ENCODE peak calls at places on chromosomes 12 and 14, in four cellular contexts. X, R, H and A are unnamed samples.

GRCh38 chr12:70246580-70246979 is 3.3 kb downstream of the CNOT2 start:
- DNase-seq in X (no peak), R (no peak), H (no peak), A (no peak)

GRCh38 chr14:47438650-47439140 is 236.7 kb downstream of the MDGA2 start:
- DNase-seq in X (no peak), R (no peak), H (no peak), A (no peak)

GRCh38 chr14:100903672-100904185 is at the start of gene RTL1:
- DNase-seq in X (no peak), R (no peak), H (no peak), A (no peak)

GRCh38 chr12:82359115-82359478 is 768 bp downstream of the METTL25 start:
- DNase-seq in X (peak; percentile 6), R (no peak), H (no peak), A (no peak)

GRCh38 chr12:108822458-108823205 is 34.8 kb downstream of the SSH1 start:
- DNase-seq in X (no peak), R (no peak), H (no peak), A (no peak)

GRCh38 chr14:74508844-74509428 is 15.4 kb downstream of the ISCA2 start:
- DNase-seq in X (no peak), R (no peak), H (no peak), A (no peak)

GRCh38 chr14:99515301-99516155 is 34.3 kb downstream of the CCNK start:
- DNase-seq in X (no peak), R (no peak), H (no peak), A (no peak)

GRCh38 chr14:55073856-55074255 is 22.4 kb downstream of the MAPK1IP1L start:
- DNase-seq in X (no peak), R (no peak), H (no peak), A (no peak)

GRCh38 chr12:51923506-51924365 is 16.4 kb downstream of the ACVRL1 start:
- DNase-seq in X (peak; percentile 50), R (no peak), H (peak; percentile 36), A (no peak)

GRCh38 chr12:56350662-56351061 is 9.2 kb downstream of the STAT2 start:
- DNase-seq in X (no peak), R (no peak), H (no peak), A (no peak)

GRCh38 chr12:48780381-48781025 is 8.4 kb downstream of the ADCY6 start:
- DNase-seq in X (no peak), R (no peak), H (no peak), A (no peak)

GRCh38 chr14:21081521-21082184 is 11.5 kb downstream of the ARHGEF40 start:
- DNase-seq in X (no peak), R (no peak), H (no peak), A (no peak)

GRCh38 chr14:38297681-38298080 is 41.8 kb upstream of the CLEC14A start:
- DNase-seq in X (no peak), R (no peak), H (no peak), A (no peak)

GRCh38 chr14:93957333-93957710 is 19.0 kb downstream of the ASB2 start:
- DNase-seq in X (no peak), R (no peak), H (no peak), A (no peak)

GRCh38 chr14:105156414-105157375 is 11.9 kb downstream of the JAG2 start:
- DNase-seq in X (no peak), R (no peak), H (no peak), A (no peak)

GRCh38 chr12:75900781-75901254 is 130.8 kb downstream of the PHLDA1 start:
- DNase-seq in X (no peak), R (no peak), H (no peak), A (no peak)

GRCh38 chr14:75906680-75907280 is 75.0 kb downstream of the TGFB3 start:
- DNase-seq in X (peak; percentile 64), R (peak; percentile 36), H (peak; percentile 56), A (no peak)

GRCh38 chr14:44449694-44450093 is 57.4 kb downstream of the FSCB start:
- DNase-seq in X (no peak), R (no peak), H (no peak), A (no peak)

GRCh38 chr12:68080577-68080976 is 79.0 kb downstream of the IFNG start:
- DNase-seq in X (no peak), R (no peak), H (no peak), A (no peak)

GRCh38 chr12:112555621-112556233 is 137.0 kb downstream of the PTPN11 start:
- DNase-seq in X (no peak), R (no peak), H (no peak), A (no peak)

DNA sequence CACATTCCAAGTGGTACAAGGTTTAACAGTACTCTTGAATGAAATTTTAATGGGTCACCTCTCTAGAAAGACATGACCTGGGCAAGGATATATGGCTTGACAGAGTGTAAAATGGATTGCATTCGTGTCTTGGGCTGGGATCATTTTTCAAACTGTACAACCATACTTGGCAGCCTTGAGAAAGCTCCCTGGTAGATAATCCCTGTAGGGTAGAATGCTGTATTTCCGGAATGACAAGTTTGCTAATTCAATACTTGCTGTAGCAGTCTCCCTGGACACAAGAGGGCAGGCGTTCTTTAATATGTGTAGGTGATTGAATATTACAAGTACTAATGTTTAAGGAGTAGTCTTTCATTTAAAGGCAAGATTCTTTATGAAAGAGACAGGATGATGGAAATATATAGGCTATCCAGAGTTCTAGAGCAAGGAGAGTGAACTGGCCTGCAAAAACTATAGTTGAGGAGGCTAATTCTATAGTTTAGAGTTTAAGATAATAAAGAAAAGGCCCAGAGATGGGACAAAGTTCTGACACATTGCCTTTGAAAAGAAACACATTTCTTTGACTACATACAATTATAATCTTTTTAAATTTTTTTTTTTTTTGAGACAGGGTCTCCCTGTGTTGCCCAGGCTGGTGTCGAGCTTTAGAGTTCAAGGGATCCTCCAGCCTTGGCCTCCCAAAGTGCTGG is 53.4 kb downstream of the PLBD1 start:
- DNase-seq in X (peak; percentile 71), R (no peak), H (no peak), A (no peak)
- TF ChIP-seq CTCF in X (peak; percentile 64), R (peak; percentile 36), H (no peak), A (peak; percentile 33)

GRCh38 chr14:24310666-24311604 is at the start of gene LTB4R:
- DNase-seq in X (peak; percentile 83), R (no peak), H (peak; percentile 57), A (no peak)
- TF ChIP-seq CTCF in X (peak; percentile 50), R (peak; percentile 12), H (peak; percentile 45), A (no peak)

GRCh38 chr12:123387508-123388217 is 3.7 kb downstream of the KMT5A start:
- DNase-seq in X (no peak), R (no peak), H (no peak), A (no peak)

GRCh38 chr12:123388948-123389559 is 5.1 kb downstream of the KMT5A start:
- DNase-seq in X (no peak), R (no peak), H (no peak), A (no peak)

GRCh38 chr12:123389560-123390351 is 5.8 kb downstream of the KMT5A start:
- DNase-seq in X (peak; percentile 88), R (no peak), H (no peak), A (no peak)

GRCh38 chr12:123390415-123391093 is 6.6 kb downstream of the KMT5A start:
- DNase-seq in X (peak; percentile 73), R (no peak), H (no peak), A (no peak)

GRCh38 chr12:123388218-123388947 is 4.5 kb downstream of the KMT5A start:
- DNase-seq in X (peak; percentile 82), R (no peak), H (peak; percentile 60), A (peak; percentile 86)
- TF ChIP-seq CTCF in X (peak; percentile 32), R (no peak), H (no peak), A (no peak)

GRCh38 chr12:15208140-15208539 is 13.1 kb downstream of the RERG start:
- DNase-seq in X (no peak), R (no peak), H (no peak), A (no peak)
- TF ChIP-seq CTCF in X (peak; percentile 40), R (peak; percentile 45), H (no peak), A (no peak)